ENCODE peak calls at places on chromosomes 3 and 15, in eight cellular contexts. P, Z, X, M, A, G, N and B are unnamed samples.
A peak's percentile ranks its signal among the peaks of the same experiment; 100 is the strongest.

GRCh38 chr3:100042144-100042543 is 72.2 kb downstream of the FILIP1L start:
- DNase-seq in N (no peak), P (no peak), A (peak; percentile 70), M (no peak), Z (peak; percentile 12), X (peak; percentile 89), G (no peak), B (no peak)

GRCh38 chr3:120103276-120103675 is 9.0 kb upstream of the GSK3B start:
- DNase-seq in A (no peak), Z (no peak), G (no peak), N (no peak), M (no peak), X (no peak), P (no peak), B (no peak)

GRCh38 chr3:159948423-159949140 is 40.1 kb upstream of the IL12A start:
- DNase-seq in G (no peak), Z (no peak), A (no peak), X (no peak), M (no peak), P (no peak), N (no peak), B (no peak)

GRCh38 chr3:33658971-33659848 is 58.8 kb downstream of the CLASP2 start:
- DNase-seq in A (peak; percentile 17), X (peak; percentile 79), M (peak; percentile 57), G (no peak), Z (no peak), N (peak; percentile 28), P (peak; percentile 73), B (peak; percentile 64)

GRCh38 chr3:123071146-123071545 is 4.3 kb downstream of the PDIA5 start:
- DNase-seq in X (peak; percentile 44), G (no peak), P (no peak), M (no peak), Z (no peak), N (no peak), A (no peak), B (no peak)

GRCh38 chr3:141000027-141000663 is 51.0 kb upstream of the SPSB4 start:
- DNase-seq in A (no peak), G (no peak), Z (peak; percentile 31), X (peak; percentile 65), M (peak; percentile 43), P (peak; percentile 74), N (peak; percentile 59), B (peak; percentile 62)

GRCh38 chr15:70348581-70349344 is 251.0 kb upstream of the TLE3 start:
- DNase-seq in Z (no peak), N (no peak), G (no peak), P (peak; percentile 44), M (peak; percentile 49), A (no peak), X (peak; percentile 18), B (peak; percentile 53)

GRCh38 chr3:138070006-138070405 is 45.4 kb downstream of the DZIP1L start:
- DNase-seq in Z (no peak), A (no peak), G (no peak), N (peak; percentile 63), M (no peak), P (no peak), X (no peak), B (no peak)

GRCh38 chr3:33526787-33527186 is 86.6 kb upstream of the UBP1 start:
- DNase-seq in G (no peak), P (no peak), Z (no peak), N (no peak), A (no peak), X (no peak), M (no peak), B (no peak)

GRCh38 chr3:102074951-102075350 is 225.6 kb downstream of the NFKBIZ start:
- DNase-seq in Z (no peak), M (no peak), A (no peak), P (no peak), X (peak; percentile 20), G (no peak), N (no peak), B (no peak)

GRCh38 chr3:10557783-10558373 is 52.5 kb upstream of the ATP2B2 start:
- DNase-seq in X (peak; percentile 3), G (no peak), Z (no peak), M (no peak), A (no peak), N (no peak), P (no peak), B (no peak)

GRCh38 chr3:52470920-52471319 is 15.5 kb downstream of the NISCH start:
- DNase-seq in M (no peak), X (no peak), N (no peak), Z (no peak), G (no peak), A (no peak), P (peak; percentile 17), B (no peak)

GRCh38 chr15:55914446-55914845 is 79.0 kb downstream of the NEDD4 start:
- DNase-seq in X (no peak), A (no peak), P (no peak), Z (no peak), M (no peak), N (no peak), G (no peak), B (no peak)

GRCh38 chr15:39394534-39394933 is 186.3 kb upstream of the THBS1 start:
- DNase-seq in Z (peak; percentile 63), G (no peak), A (no peak), N (no peak), X (no peak), M (no peak), P (no peak), B (no peak)

GRCh38 chr15:26901036-26901435 is 34.2 kb downstream of the GABRA5 start:
- DNase-seq in N (no peak), Z (no peak), G (no peak), M (no peak), X (no peak), P (no peak), A (no peak), B (no peak)